ENCODE peak calls at places on chromosomes 13 and 19, in ten cellular contexts. N is uterus, J is heart right ventricle, Z is PC-9, T is thoracic aorta, M is left lung, F is fibroblast of lung, E is tibial nerve, B is IMR-90, U is ascending aorta. S is an unnamed sample.

GRCh38 chr19:11324748-11325389 is 14.6 kb downstream of the RAB3D start:
- DNase-seq in N (peak; percentile 50), J (no peak), Z (no peak), T (no peak), M (peak; percentile 72), F (no peak), E (no peak), B (no peak), U (no peak), S (no peak)

GRCh38 chr19:17553256-17553655 is 2.2 kb upstream of the COLGALT1 start:
- DNase-seq in N (peak; percentile 87), J (peak; percentile 43), Z (no peak), T (no peak), M (no peak), F (peak; percentile 92), E (peak; percentile 54), B (peak; percentile 95), U (peak; percentile 71), S (no peak)

GRCh38 chr19:32345261-32346207 is at the start of gene ZNF507:
- DNase-seq in N (peak; percentile 73), J (peak; percentile 87), Z (peak; percentile 81), T (peak; percentile 38), M (peak; percentile 94), F (peak; percentile 63), E (peak; percentile 70), B (peak; percentile 58), U (peak; percentile 86), S (peak; percentile 88)

GRCh38 chr13:97165527-97166425 is 56.4 kb upstream of the MBNL2 start:
- DNase-seq in N (no peak), J (no peak), Z (no peak), T (no peak), M (no peak), F (no peak), E (no peak), B (no peak), U (no peak), S (peak; percentile 55)

GRCh38 chr19:1070576-1070930 is 3.6 kb downstream of the ARHGAP45 start:
- DNase-seq in N (no peak), J (no peak), Z (no peak), T (no peak), M (peak; percentile 59), F (no peak), E (no peak), B (no peak), U (no peak), S (no peak)

GRCh38 chr19:33634361-33635091 is 12.8 kb downstream of the CHST8 start:
- DNase-seq in N (no peak), J (no peak), Z (no peak), T (no peak), M (no peak), F (no peak), E (no peak), B (no peak), U (peak; percentile 16), S (no peak)

GRCh38 chr19:9014809-9015208 is 4.6 kb upstream of the MUC16 start:
- DNase-seq in N (no peak), J (no peak), Z (no peak), T (no peak), M (no peak), F (no peak), E (no peak), B (no peak), U (no peak), S (no peak)

GRCh38 chr13:20716951-20717350 is 13.5 kb downstream of the IL17D start:
- DNase-seq in N (no peak), J (no peak), Z (no peak), T (no peak), M (no peak), F (no peak), E (no peak), B (no peak), U (no peak), S (no peak)

GRCh38 chr19:28665748-28666147 is 547.2 kb downstream of the UQCRFS1 start:
- DNase-seq in N (no peak), J (no peak), Z (no peak), T (no peak), M (no peak), F (no peak), E (no peak), B (no peak), U (no peak), S (no peak)

GRCh38 chr13:98495627-98496238 is 81.2 kb downstream of the STK24 start:
- DNase-seq in N (no peak), J (no peak), Z (no peak), T (no peak), M (no peak), F (no peak), E (no peak), B (no peak), U (no peak), S (no peak)

GRCh38 chr13:45696610-45697226 is 5.4 kb upstream of the CBY2 start:
- DNase-seq in N (no peak), J (no peak), Z (no peak), T (no peak), M (no peak), F (peak; percentile 43), E (no peak), B (no peak), U (no peak), S (no peak)

GRCh38 chr13:77310579-77311279 is 16.2 kb downstream of the MYCBP2 start:
- DNase-seq in N (no peak), J (no peak), Z (no peak), T (no peak), M (no peak), F (no peak), E (no peak), B (no peak), U (no peak), S (no peak)

GRCh38 chr13:77310161-77310560 is 16.7 kb downstream of the MYCBP2 start:
- DNase-seq in N (no peak), J (no peak), Z (no peak), T (no peak), M (no peak), F (no peak), E (no peak), B (no peak), U (no peak), S (no peak)

GRCh38 chr13:77312311-77312710 is 14.6 kb downstream of the MYCBP2 start:
- DNase-seq in N (no peak), J (no peak), Z (no peak), T (no peak), M (no peak), F (no peak), E (no peak), B (no peak), U (no peak), S (no peak)

GRCh38 chr13:77306458-77306857 is 20.4 kb downstream of the MYCBP2 start:
- DNase-seq in N (no peak), J (no peak), Z (no peak), T (no peak), M (no peak), F (no peak), E (no peak), B (no peak), U (no peak), S (no peak)

DNA sequence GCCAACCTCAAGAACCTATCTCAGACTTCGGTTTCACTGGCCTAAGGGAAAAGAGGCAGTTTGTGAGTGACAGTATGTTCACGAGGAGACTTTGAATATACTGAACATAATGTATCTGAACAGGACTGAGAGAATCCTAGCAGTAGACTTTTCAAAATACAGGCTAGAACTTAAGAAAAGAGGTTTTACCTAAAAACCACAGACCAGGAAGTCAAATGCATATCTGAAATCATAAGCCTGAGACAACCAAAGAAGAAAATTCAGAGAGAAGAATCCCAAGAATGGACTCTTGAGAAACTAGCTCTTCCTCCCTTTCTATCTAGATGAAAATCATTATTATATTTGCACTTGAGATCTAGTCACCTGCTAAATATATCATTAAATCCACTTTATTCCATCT is 17.6 kb downstream of the MYCBP2 start:
- DNase-seq in N (no peak), J (no peak), Z (no peak), T (no peak), M (no peak), F (no peak), E (no peak), B (no peak), U (no peak), S (no peak)
- H3K4me1 ChIP-seq in N (peaks cover 16% of the 10 kb centered on the region), J (peaks cover 55% of the 10 kb centered on the region), Z (peaks cover 6% of the 10 kb centered on the region), T (peaks cover 67% of the 10 kb centered on the region), M (peaks cover 72% of the 10 kb centered on the region), F (peaks cover 2% of the 10 kb centered on the region), E (no peaks in the 10 kb centered on the region), B (peaks cover 12% of the 10 kb centered on the region), U (peaks cover 9% of the 10 kb centered on the region), S (peaks cover 10% of the 10 kb centered on the region)

GRCh38 chr13:94712812-94713555 is 639 bp upstream of the SOX21 start:
- DNase-seq in N (no peak), J (no peak), Z (no peak), T (no peak), M (peak; percentile 76), F (peak; percentile 75), E (no peak), B (peak; percentile 46), U (no peak), S (no peak)
- TF ChIP-seq CTCF in N (no peak), J (no peak), Z (no peak), T (no peak), M (no peak), F (no peak), E (no peak), B (no peak), U (no peak), S (no peak)

DNA sequence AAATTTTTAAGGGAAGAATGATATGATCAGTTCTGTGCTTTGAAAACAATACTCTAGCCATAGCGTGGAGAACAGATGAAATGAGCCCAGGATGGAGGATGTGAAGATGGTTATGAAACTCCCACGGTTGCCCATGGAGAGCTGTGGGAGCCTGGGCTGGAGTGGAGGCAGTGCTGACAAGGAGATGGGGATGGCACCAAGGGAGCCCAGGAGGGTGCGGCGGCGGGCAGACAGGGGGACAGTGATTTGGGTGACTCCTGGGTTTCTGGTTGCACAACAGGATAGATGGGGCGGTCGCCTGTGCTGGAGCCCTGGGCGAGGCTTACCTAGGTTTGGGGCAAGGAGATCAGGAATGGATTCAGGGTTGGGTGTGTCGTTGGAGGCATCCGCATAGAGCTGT is 15.9 kb downstream of the ARHGEF7 start:
- DNase-seq in N (no peak), J (no peak), Z (no peak), T (no peak), M (no peak), F (no peak), E (no peak), B (no peak), U (no peak), S (no peak)
- H3K4me3 ChIP-seq in N (no peak overlapping the region), J (no peak overlapping the region), Z (no peak overlapping the region), T (no peak overlapping the region), M (no peak overlapping the region), F (no peak overlapping the region), E (no peak overlapping the region), B (no peak overlapping the region), U (no peak overlapping the region), S (no peak overlapping the region)

DNA sequence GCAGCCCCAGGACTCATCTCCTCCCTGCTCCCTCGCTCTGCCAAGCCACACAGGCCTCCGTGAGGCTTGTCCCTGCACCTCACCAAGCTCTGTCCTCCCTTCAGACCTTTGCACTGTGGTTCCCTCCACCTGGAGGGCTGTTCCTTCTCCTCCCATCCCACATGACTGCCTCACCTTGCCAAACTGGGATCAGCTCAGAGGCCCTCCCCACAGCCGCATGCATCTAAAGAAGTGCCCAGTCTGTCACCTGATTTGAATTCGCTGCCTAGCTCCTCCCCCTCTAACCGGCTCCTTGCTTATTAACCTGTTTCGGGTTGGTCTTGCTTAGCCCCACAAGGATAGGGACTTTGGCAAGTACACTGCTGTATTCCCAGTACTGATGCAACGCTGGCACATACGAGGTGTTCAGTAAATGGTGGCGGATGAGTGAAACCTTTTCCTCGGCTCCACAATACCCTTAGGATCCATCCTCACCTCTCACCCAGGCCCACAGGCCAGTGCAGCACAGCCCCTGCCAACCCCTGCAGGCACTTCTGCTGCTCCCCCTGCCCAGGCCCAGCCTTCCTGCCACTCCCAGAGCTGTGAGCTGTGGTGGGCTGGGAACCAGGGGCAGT is 4.4 kb downstream of the AKT2 start:
- DNase-seq in N (no peak), J (no peak), Z (no peak), T (no peak), M (no peak), F (no peak), E (no peak), B (no peak), U (no peak), S (no peak)
- H3K4me1 ChIP-seq in N (peaks cover 11% of the 10 kb centered on the region), J (peaks cover 80% of the 10 kb centered on the region), Z (peaks cover 14% of the 10 kb centered on the region), T (peaks cover 63% of the 10 kb centered on the region), M (peaks cover 64% of the 10 kb centered on the region), F (peaks cover 15% of the 10 kb centered on the region), E (no peaks in the 10 kb centered on the region), B (peaks cover 24% of the 10 kb centered on the region), U (peaks cover 18% of the 10 kb centered on the region), S (peaks cover 6% of the 10 kb centered on the region)

S was measured in Caco-2.